ENCODE peak calls at places on chromosomes 2 and 18, in ten cellular contexts. U, I, S, C, P, E, V, Q, N and W are unnamed samples.

GRCh38 chr2:177617849-177618248 is 225.3 kb downstream of the AGPS start:
- DNase-seq in N (no peak), S (no peak), C (no peak), Q (no peak), U (no peak), E (no peak), I (no peak), V (no peak), P (no peak), W (no peak)

GRCh38 chr2:109482371-109482841 is 131.4 kb downstream of the SEPTIN10 start:
- DNase-seq in U (no peak), Q (peak; percentile 50), V (no peak), E (no peak), C (no peak), S (no peak), N (no peak), P (no peak), I (no peak), W (peak; percentile 77)

GRCh38 chr2:7023542-7023941 is 106.3 kb downstream of the RNF144A start:
- DNase-seq in P (no peak), C (no peak), N (no peak), U (no peak), S (no peak), V (no peak), Q (peak; percentile 76), E (peak; percentile 47), I (no peak), W (no peak)

GRCh38 chr18:45667056-45667455 is 51.8 kb downstream of the SLC14A2 start:
- DNase-seq in V (no peak), S (no peak), U (no peak), N (no peak), P (no peak), Q (no peak), C (no peak), E (no peak), I (no peak), W (no peak)

GRCh38 chr2:28648671-28649395 is 102.8 kb upstream of the PPP1CB start:
- DNase-seq in E (no peak), P (no peak), Q (no peak), U (no peak), C (no peak), S (no peak), I (no peak), V (no peak), N (no peak), W (no peak)

GRCh38 chr18:415627-416612 is 84.6 kb downstream of the COLEC12 start:
- DNase-seq in P (peak; percentile 88), C (no peak), Q (peak; percentile 58), U (peak; percentile 86), V (no peak), I (no peak), E (peak; percentile 78), S (no peak), N (no peak), W (no peak)

GRCh38 chr2:67564076-67564475 is 166.9 kb downstream of the ETAA1 start:
- DNase-seq in Q (peak; percentile 50), V (no peak), S (no peak), N (no peak), U (no peak), E (no peak), C (no peak), I (no peak), P (peak; percentile 22), W (no peak)

GRCh38 chr2:23803965-23804542 is 122.9 kb downstream of the ATAD2B start:
- DNase-seq in E (peak; percentile 25), C (peak; percentile 65), P (peak; percentile 33), Q (peak; percentile 57), I (no peak), N (no peak), V (no peak), U (no peak), S (peak; percentile 28), W (no peak)

GRCh38 chr18:47979611-47980200 is 49.2 kb upstream of the SMAD2 start:
- DNase-seq in C (no peak), E (no peak), P (no peak), S (no peak), U (no peak), V (no peak), N (no peak), I (no peak), Q (no peak), W (no peak)